ENCODE peak calls at places on chromosomes 13 and 19, in nine cellular contexts. One of them, this sample, is unnamed.

GRCh38 chr13:42328672-42329071 is 56.7 kb downstream of the AKAP11 start:
- DNase-seq in HuH-7: no peak
- DNase-seq in ascending aorta: no peak
- DNase-seq in KG1: no peak
- DNase-seq in HFF-Myc: no peak
- DNase-seq in IMR-90: no peak
- DNase-seq in fibroblast of the conjunctiva: no peak
- DNase-seq in neural progenitor cell: no peak
- DNase-seq in iPS-NIHi11: no peak
- DNase-seq in this sample: no peak

GRCh38 chr13:99382428-99383133 is 75.4 kb upstream of the GPR183 start:
- DNase-seq in HuH-7: no peak
- DNase-seq in ascending aorta: no peak
- DNase-seq in KG1: no peak
- DNase-seq in HFF-Myc: no peak
- DNase-seq in IMR-90: no peak
- DNase-seq in fibroblast of the conjunctiva: no peak
- DNase-seq in neural progenitor cell: no peak
- DNase-seq in iPS-NIHi11: no peak
- DNase-seq in this sample: peak

GRCh38 chr13:108281941-108282340 is 12.4 kb downstream of the TNFSF13B start:
- DNase-seq in HuH-7: no peak
- DNase-seq in ascending aorta: no peak
- DNase-seq in KG1: no peak
- DNase-seq in HFF-Myc: no peak
- DNase-seq in IMR-90: no peak
- DNase-seq in fibroblast of the conjunctiva: no peak
- DNase-seq in neural progenitor cell: no peak
- DNase-seq in iPS-NIHi11: no peak
- DNase-seq in this sample: no peak

GRCh38 chr19:19329199-19329598 is 8.6 kb downstream of the MAU2 start:
- DNase-seq in HuH-7: no peak
- DNase-seq in ascending aorta: no peak
- DNase-seq in KG1: peak
- DNase-seq in HFF-Myc: no peak
- DNase-seq in IMR-90: no peak
- DNase-seq in fibroblast of the conjunctiva: no peak
- DNase-seq in neural progenitor cell: no peak
- DNase-seq in iPS-NIHi11: no peak
- DNase-seq in this sample: no peak

GRCh38 chr13:29935309-29935981 is 85.0 kb upstream of the UBL3 start:
- DNase-seq in HuH-7: no peak
- DNase-seq in ascending aorta: no peak
- DNase-seq in KG1: peak
- DNase-seq in HFF-Myc: no peak
- DNase-seq in IMR-90: no peak
- DNase-seq in fibroblast of the conjunctiva: no peak
- DNase-seq in neural progenitor cell: no peak
- DNase-seq in iPS-NIHi11: no peak
- DNase-seq in this sample: no peak

GRCh38 chr13:113550453-113550852 is 34.1 kb upstream of the TFDP1 start:
- DNase-seq in HuH-7: no peak
- DNase-seq in ascending aorta: no peak
- DNase-seq in KG1: no peak
- DNase-seq in HFF-Myc: no peak
- DNase-seq in IMR-90: no peak
- DNase-seq in fibroblast of the conjunctiva: no peak
- DNase-seq in neural progenitor cell: no peak
- DNase-seq in iPS-NIHi11: no peak
- DNase-seq in this sample: peak

GRCh38 chr13:113663934-113664333 is 3.1 kb upstream of the GRK1 start:
- DNase-seq in HuH-7: no peak
- DNase-seq in ascending aorta: no peak
- DNase-seq in KG1: no peak
- DNase-seq in HFF-Myc: no peak
- DNase-seq in IMR-90: no peak
- DNase-seq in fibroblast of the conjunctiva: no peak
- DNase-seq in neural progenitor cell: no peak
- DNase-seq in iPS-NIHi11: no peak
- DNase-seq in this sample: no peak

GRCh38 chr13:73230714-73231113 is 171.9 kb downstream of the KLF5 start:
- DNase-seq in HuH-7: no peak
- DNase-seq in ascending aorta: no peak
- DNase-seq in KG1: no peak
- DNase-seq in HFF-Myc: no peak
- DNase-seq in IMR-90: no peak
- DNase-seq in fibroblast of the conjunctiva: no peak
- DNase-seq in neural progenitor cell: no peak
- DNase-seq in iPS-NIHi11: no peak
- DNase-seq in this sample: no peak

GRCh38 chr19:5850743-5851293 is 431 bp downstream of the FUT3 start:
- DNase-seq in HuH-7: no peak
- DNase-seq in ascending aorta: no peak
- DNase-seq in KG1: no peak
- DNase-seq in HFF-Myc: no peak
- DNase-seq in IMR-90: peak
- DNase-seq in fibroblast of the conjunctiva: peak
- DNase-seq in neural progenitor cell: no peak
- DNase-seq in iPS-NIHi11: peak
- DNase-seq in this sample: no peak

GRCh38 chr19:54209748-54210494 is 9.3 kb downstream of the RPS9 start:
- DNase-seq in HuH-7: peak
- DNase-seq in ascending aorta: peak
- DNase-seq in KG1: no peak
- DNase-seq in HFF-Myc: peak
- DNase-seq in IMR-90: peak
- DNase-seq in fibroblast of the conjunctiva: peak
- DNase-seq in neural progenitor cell: no peak
- DNase-seq in iPS-NIHi11: peak
- DNase-seq in this sample: no peak

GRCh38 chr13:44870456-44870929 is 118.8 kb downstream of the NUFIP1 start:
- DNase-seq in HuH-7: no peak
- DNase-seq in ascending aorta: peak
- DNase-seq in KG1: no peak
- DNase-seq in HFF-Myc: no peak
- DNase-seq in IMR-90: no peak
- DNase-seq in fibroblast of the conjunctiva: no peak
- DNase-seq in neural progenitor cell: no peak
- DNase-seq in iPS-NIHi11: no peak
- DNase-seq in this sample: no peak

GRCh38 chr19:30880551-30880950 is 468.7 kb downstream of the TSHZ3 start:
- DNase-seq in HuH-7: no peak
- DNase-seq in ascending aorta: no peak
- DNase-seq in KG1: no peak
- DNase-seq in HFF-Myc: no peak
- DNase-seq in IMR-90: no peak
- DNase-seq in fibroblast of the conjunctiva: no peak
- DNase-seq in neural progenitor cell: no peak
- DNase-seq in iPS-NIHi11: no peak
- DNase-seq in this sample: peak

GRCh38 chr13:33014291-33014690 is 1.9 kb upstream of the KL start:
- DNase-seq in HuH-7: no peak
- DNase-seq in ascending aorta: no peak
- DNase-seq in KG1: no peak
- DNase-seq in HFF-Myc: no peak
- DNase-seq in IMR-90: no peak
- DNase-seq in fibroblast of the conjunctiva: no peak
- DNase-seq in neural progenitor cell: no peak
- DNase-seq in iPS-NIHi11: no peak
- DNase-seq in this sample: no peak

GRCh38 chr13:95523598-95523997 is 28.9 kb upstream of the CLDN10 start:
- DNase-seq in HuH-7: no peak
- DNase-seq in ascending aorta: no peak
- DNase-seq in KG1: no peak
- DNase-seq in HFF-Myc: no peak
- DNase-seq in IMR-90: no peak
- DNase-seq in fibroblast of the conjunctiva: no peak
- DNase-seq in neural progenitor cell: no peak
- DNase-seq in iPS-NIHi11: no peak
- DNase-seq in this sample: no peak

GRCh38 chr19:50341091-50341564 is 12.0 kb upstream of the KCNC3 start:
- DNase-seq in HuH-7: no peak
- DNase-seq in ascending aorta: no peak
- DNase-seq in KG1: no peak
- DNase-seq in HFF-Myc: no peak
- DNase-seq in IMR-90: no peak
- DNase-seq in fibroblast of the conjunctiva: no peak
- DNase-seq in neural progenitor cell: no peak
- DNase-seq in iPS-NIHi11: no peak
- DNase-seq in this sample: no peak

GRCh38 chr13:29522044-29522685 is 73.3 kb downstream of the SLC7A1 start:
- DNase-seq in HuH-7: no peak
- DNase-seq in ascending aorta: no peak
- DNase-seq in KG1: no peak
- DNase-seq in HFF-Myc: no peak
- DNase-seq in IMR-90: peak
- DNase-seq in fibroblast of the conjunctiva: peak
- DNase-seq in neural progenitor cell: no peak
- DNase-seq in iPS-NIHi11: no peak
- DNase-seq in this sample: no peak

This sample was measured in H9.